ENCODE peak calls at places on chromosomes 13 and 19, in seven cellular contexts. One of them, this sample, is unnamed.

GRCh38 chr13:24221007-24221406 is 60.5 kb downstream of the SPATA13 start:
- DNase-seq in SK-N-SH: no peak
- DNase-seq in GM12891: no peak
- DNase-seq in K562: no peak
- DNase-seq in HepG2: peak
- DNase-seq in GM12878: no peak
- DNase-seq in H1: no peak
- DNase-seq in this sample: no peak

GRCh38 chr19:14764401-14764800 is 14.0 kb downstream of the ADGRE2 start:
- DNase-seq in SK-N-SH: no peak
- DNase-seq in GM12891: no peak
- DNase-seq in K562: no peak
- DNase-seq in HepG2: no peak
- DNase-seq in GM12878: no peak
- DNase-seq in H1: no peak
- DNase-seq in this sample: no peak

GRCh38 chr13:83350569-83350968 is 531.7 kb downstream of the SLITRK1 start:
- DNase-seq in SK-N-SH: no peak
- DNase-seq in GM12891: no peak
- DNase-seq in K562: no peak
- DNase-seq in HepG2: no peak
- DNase-seq in GM12878: no peak
- DNase-seq in H1: no peak
- DNase-seq in this sample: no peak

GRCh38 chr19:441213-441823 is 19.5 kb downstream of the SHC2 start:
- DNase-seq in SK-N-SH: no peak
- DNase-seq in GM12891: no peak
- DNase-seq in K562: no peak
- DNase-seq in HepG2: no peak
- DNase-seq in GM12878: no peak
- DNase-seq in H1: no peak
- DNase-seq in this sample: no peak

GRCh38 chr13:84912720-84913119 is 886.5 kb downstream of the SLITRK6 start:
- DNase-seq in SK-N-SH: no peak
- DNase-seq in GM12891: no peak
- DNase-seq in K562: no peak
- DNase-seq in HepG2: no peak
- DNase-seq in GM12878: no peak
- DNase-seq in H1: no peak
- DNase-seq in this sample: no peak

GRCh38 chr13:110634558-110634957 is 19.2 kb downstream of the NAXD start:
- DNase-seq in SK-N-SH: no peak
- DNase-seq in GM12891: no peak
- DNase-seq in K562: no peak
- DNase-seq in HepG2: no peak
- DNase-seq in GM12878: no peak
- DNase-seq in H1: no peak
- DNase-seq in this sample: no peak

GRCh38 chr13:49412749-49413148 is 31.1 kb downstream of the CAB39L start:
- DNase-seq in SK-N-SH: no peak
- DNase-seq in GM12891: no peak
- DNase-seq in K562: no peak
- DNase-seq in HepG2: no peak
- DNase-seq in GM12878: no peak
- DNase-seq in H1: no peak
- DNase-seq in this sample: no peak

GRCh38 chr13:28355046-28355821 is 139.7 kb downstream of the FLT1 start:
- DNase-seq in SK-N-SH: no peak
- DNase-seq in GM12891: no peak
- DNase-seq in K562: no peak
- DNase-seq in HepG2: no peak
- DNase-seq in GM12878: no peak
- DNase-seq in H1: no peak
- DNase-seq in this sample: no peak

GRCh38 chr13:30164141-30164540 is 143.2 kb downstream of the KATNAL1 start:
- DNase-seq in SK-N-SH: no peak
- DNase-seq in GM12891: no peak
- DNase-seq in K562: no peak
- DNase-seq in HepG2: no peak
- DNase-seq in GM12878: no peak
- DNase-seq in H1: no peak
- DNase-seq in this sample: no peak

GRCh38 chr19:30344446-30345425 is 27.4 kb upstream of the ZNF536 start:
- DNase-seq in SK-N-SH: no peak
- DNase-seq in GM12891: no peak
- DNase-seq in K562: no peak
- DNase-seq in HepG2: no peak
- DNase-seq in GM12878: no peak
- DNase-seq in H1: no peak
- DNase-seq in this sample: no peak

GRCh38 chr13:47146136-47146535 is 249.3 kb upstream of the HTR2A start:
- DNase-seq in SK-N-SH: no peak
- DNase-seq in GM12891: no peak
- DNase-seq in K562: no peak
- DNase-seq in HepG2: no peak
- DNase-seq in GM12878: no peak
- DNase-seq in H1: no peak
- DNase-seq in this sample: no peak

GRCh38 chr19:30880151-30880550 is 469.1 kb downstream of the TSHZ3 start:
- DNase-seq in SK-N-SH: no peak
- DNase-seq in GM12891: no peak
- DNase-seq in K562: no peak
- DNase-seq in HepG2: no peak
- DNase-seq in GM12878: no peak
- DNase-seq in H1: no peak
- DNase-seq in this sample: no peak

GRCh38 chr19:47836038-47836437 is 14.3 kb downstream of the CRX start:
- DNase-seq in SK-N-SH: no peak
- DNase-seq in GM12891: no peak
- DNase-seq in K562: no peak
- DNase-seq in HepG2: no peak
- DNase-seq in GM12878: no peak
- DNase-seq in H1: no peak
- DNase-seq in this sample: no peak

GRCh38 chr19:47826800-47827199 is 5.1 kb downstream of the CRX start:
- DNase-seq in SK-N-SH: no peak
- DNase-seq in GM12891: no peak
- DNase-seq in K562: no peak
- DNase-seq in HepG2: no peak
- DNase-seq in GM12878: no peak
- DNase-seq in H1: no peak
- DNase-seq in this sample: no peak

DNA sequence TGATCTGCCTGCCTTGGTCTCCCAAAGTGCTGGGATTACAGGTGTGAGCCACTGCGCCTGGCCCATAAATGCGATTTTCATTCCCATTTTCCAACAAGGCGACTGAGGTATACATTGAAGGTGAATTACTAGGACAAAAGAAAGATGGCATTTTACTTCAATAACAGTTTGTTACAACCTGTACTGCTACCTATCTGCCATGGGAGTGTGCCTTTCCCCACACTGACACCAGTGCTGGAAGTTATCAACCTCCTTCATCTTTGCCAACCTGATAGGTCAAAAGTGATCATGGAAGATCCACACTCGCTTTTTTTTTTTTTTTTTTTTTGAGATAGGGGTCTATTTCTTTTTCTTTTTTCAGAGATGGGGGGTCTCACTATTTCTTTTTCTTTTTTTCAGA is 11.0 kb downstream of the CRX start:
- DNase-seq in SK-N-SH: no peak
- DNase-seq in GM12891: no peak
- DNase-seq in K562: no peak
- DNase-seq in HepG2: no peak
- DNase-seq in GM12878: no peak
- DNase-seq in H1: no peak
- DNase-seq in this sample: no peak
- TF ChIP-seq TAF1 in SK-N-SH: no peak
- TF ChIP-seq TAF1 in GM12891: no peak
- TF ChIP-seq TAF1 in K562: no peak
- TF ChIP-seq TAF1 in HepG2: no peak
- TF ChIP-seq TAF1 in GM12878: no peak
- TF ChIP-seq TAF1 in H1: no peak
- TF ChIP-seq TAF1 in this sample: no peak

DNA sequence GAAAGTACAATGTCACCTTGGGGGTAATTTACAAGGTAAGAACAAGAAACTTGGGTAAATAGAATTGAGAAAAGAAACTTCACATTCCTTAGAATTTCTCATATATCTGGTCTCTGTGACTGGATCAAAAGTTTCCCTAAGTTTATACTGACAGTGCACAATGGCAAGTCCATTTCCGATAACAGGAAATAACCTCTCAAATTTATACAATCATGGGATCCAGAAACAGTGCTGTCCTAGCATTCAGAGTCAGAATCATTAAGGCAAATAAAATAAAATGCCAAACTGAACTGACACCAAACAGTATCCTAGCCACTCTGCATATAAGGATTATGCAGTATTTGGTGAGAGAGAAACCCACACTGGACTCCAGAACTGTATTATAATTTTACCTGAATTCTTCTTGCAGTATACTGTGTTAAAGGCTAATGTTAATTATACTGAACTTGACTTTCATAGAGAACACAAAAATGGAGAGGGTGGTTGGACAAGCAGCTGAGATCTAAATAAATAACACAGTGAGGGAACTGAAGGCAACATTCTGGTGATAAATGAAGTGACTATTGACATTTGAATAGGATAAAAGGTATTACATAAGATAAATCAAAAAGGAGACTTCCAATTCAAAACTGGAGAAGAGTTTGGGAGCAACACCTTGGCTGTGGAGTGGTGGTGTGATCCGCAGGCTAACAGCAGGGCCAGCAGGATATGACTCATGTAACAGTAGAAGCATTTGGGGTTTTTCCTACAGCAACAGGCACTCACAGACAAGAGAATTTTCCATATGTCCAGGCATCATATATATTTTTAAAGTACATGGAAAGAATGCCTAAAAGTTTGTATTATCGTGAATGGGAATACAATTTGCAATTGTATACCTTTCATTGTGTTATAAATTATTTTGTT is 932.5 kb upstream of the MIR17HG start:
- DNase-seq in SK-N-SH: no peak
- DNase-seq in GM12891: no peak
- DNase-seq in K562: no peak
- DNase-seq in HepG2: no peak
- DNase-seq in GM12878: no peak
- DNase-seq in H1: no peak
- DNase-seq in this sample: no peak
- TF ChIP-seq TAF1 in SK-N-SH: no peak
- TF ChIP-seq TAF1 in GM12891: no peak
- TF ChIP-seq TAF1 in K562: no peak
- TF ChIP-seq TAF1 in HepG2: no peak
- TF ChIP-seq TAF1 in GM12878: no peak
- TF ChIP-seq TAF1 in H1: no peak
- TF ChIP-seq TAF1 in this sample: no peak

GRCh38 chr13:89490661-89491060 is 1819.5 kb downstream of the SLITRK5 start:
- DNase-seq in SK-N-SH: no peak
- DNase-seq in GM12891: no peak
- DNase-seq in K562: no peak
- DNase-seq in HepG2: no peak
- DNase-seq in GM12878: no peak
- DNase-seq in H1: no peak
- DNase-seq in this sample: no peak
- TF ChIP-seq TAF1 in SK-N-SH: no peak
- TF ChIP-seq TAF1 in GM12891: no peak
- TF ChIP-seq TAF1 in K562: no peak
- TF ChIP-seq TAF1 in HepG2: no peak
- TF ChIP-seq TAF1 in GM12878: no peak
- TF ChIP-seq TAF1 in H1: no peak
- TF ChIP-seq TAF1 in this sample: no peak

GRCh38 chr19:28710278-28710677 is 502.7 kb downstream of the UQCRFS1 start:
- DNase-seq in SK-N-SH: peak
- DNase-seq in GM12891: no peak
- DNase-seq in K562: peak
- DNase-seq in HepG2: peak
- DNase-seq in GM12878: peak
- DNase-seq in H1: no peak
- DNase-seq in this sample: no peak
- TF ChIP-seq TAF1 in SK-N-SH: no peak
- TF ChIP-seq TAF1 in GM12891: no peak
- TF ChIP-seq TAF1 in K562: no peak
- TF ChIP-seq TAF1 in HepG2: no peak
- TF ChIP-seq TAF1 in GM12878: no peak
- TF ChIP-seq TAF1 in H1: no peak
- TF ChIP-seq TAF1 in this sample: no peak

DNA sequence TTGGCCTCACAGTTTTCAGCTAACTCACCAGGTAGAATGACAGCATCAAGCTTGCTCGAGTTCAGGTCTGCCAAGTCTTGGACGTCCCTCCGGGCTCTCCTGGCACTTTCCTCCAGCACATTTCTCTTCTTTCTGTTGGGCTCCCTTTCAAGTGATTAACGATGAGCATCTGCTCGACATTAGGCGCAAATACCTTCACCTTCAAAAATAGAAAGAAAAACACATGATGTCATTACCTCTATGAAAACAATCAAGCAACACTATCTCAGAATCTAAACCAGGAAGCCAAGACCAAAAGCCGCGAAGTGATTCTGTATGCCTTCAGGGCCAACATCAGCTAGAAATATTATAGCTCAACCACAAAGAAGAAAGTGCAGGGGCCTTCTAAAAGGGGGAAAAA is 15.4 kb upstream of the CLN5 start:
- DNase-seq in SK-N-SH: no peak
- DNase-seq in GM12891: no peak
- DNase-seq in K562: no peak
- DNase-seq in HepG2: no peak
- DNase-seq in GM12878: no peak
- DNase-seq in H1: no peak
- DNase-seq in this sample: no peak
- TF ChIP-seq TAF1 in SK-N-SH: no peak
- TF ChIP-seq TAF1 in GM12891: no peak
- TF ChIP-seq TAF1 in K562: no peak
- TF ChIP-seq TAF1 in HepG2: no peak
- TF ChIP-seq TAF1 in GM12878: no peak
- TF ChIP-seq TAF1 in H1: no peak
- TF ChIP-seq TAF1 in this sample: no peak

GRCh38 chr19:21835810-21836444 is at the start of gene ZNF43:
- DNase-seq in SK-N-SH: peak
- DNase-seq in GM12891: peak
- DNase-seq in K562: peak
- DNase-seq in HepG2: peak
- DNase-seq in GM12878: peak
- DNase-seq in H1: peak
- DNase-seq in this sample: peak
- TF ChIP-seq TAF1 in SK-N-SH: peak
- TF ChIP-seq TAF1 in GM12891: peak
- TF ChIP-seq TAF1 in K562: peak
- TF ChIP-seq TAF1 in HepG2: peak
- TF ChIP-seq TAF1 in GM12878: no peak
- TF ChIP-seq TAF1 in H1: peak
- TF ChIP-seq TAF1 in this sample: peak

GRCh38 chr13:32205426-32206096 is 109.6 kb downstream of the ZAR1L start:
- DNase-seq in SK-N-SH: peak
- DNase-seq in GM12891: no peak
- DNase-seq in K562: no peak
- DNase-seq in HepG2: no peak
- DNase-seq in GM12878: no peak
- DNase-seq in H1: no peak
- DNase-seq in this sample: no peak
- TF ChIP-seq TAF1 in SK-N-SH: no peak
- TF ChIP-seq TAF1 in GM12891: no peak
- TF ChIP-seq TAF1 in K562: no peak
- TF ChIP-seq TAF1 in HepG2: no peak
- TF ChIP-seq TAF1 in GM12878: no peak
- TF ChIP-seq TAF1 in H1: no peak
- TF ChIP-seq TAF1 in this sample: no peak

This sample was measured in GM12892.